ENCODE peak calls at places on chromosome 17, in five cellular contexts. X is NCI-H774, F is EL, B is A549, C is astrocyte. V is an unnamed sample.

GRCh38 chr17:79617740-79618382 is 7.0 kb upstream of the RBFOX3 start:
- DNase-seq in X (no peak), F (no peak), B (no peak), C (no peak), V (no peak)

GRCh38 chr17:10156579-10157488 is 41.6 kb downstream of the GAS7 start:
- DNase-seq in X (no peak), F (no peak), B (no peak), C (no peak), V (no peak)

GRCh38 chr17:64983708-64984107 is 64.4 kb upstream of the LRRC37A3 start:
- DNase-seq in X (no peak), F (no peak), B (no peak), C (no peak), V (no peak)

GRCh38 chr17:66946251-66946650 is 18.3 kb upstream of the CACNG4 start:
- DNase-seq in X (no peak), F (no peak), B (no peak), C (no peak), V (no peak)

GRCh38 chr17:9028632-9029570 is 7.6 kb downstream of the NTN1 start:
- DNase-seq in X (no peak), F (no peak), B (no peak), C (no peak), V (no peak)

GRCh38 chr17:32102697-32103096 is 39.6 kb upstream of the RHOT1 start:
- DNase-seq in X (no peak), F (peak), B (no peak), C (no peak), V (peak)

GRCh38 chr17:19016297-19016696 is 11.7 kb upstream of the FAM83G start:
- DNase-seq in X (no peak), F (no peak), B (no peak), C (no peak), V (no peak)

GRCh38 chr17:1462164-1463112 is 6.4 kb upstream of the CRK start:
- DNase-seq in X (no peak), F (no peak), B (no peak), C (peak), V (no peak)

GRCh38 chr17:72222571-72222970 is 101.8 kb downstream of the SOX9 start:
- DNase-seq in X (no peak), F (no peak), B (no peak), C (no peak), V (no peak)

GRCh38 chr17:16251556-16251955 is 34.5 kb downstream of the PIGL start:
- DNase-seq in X (no peak), F (no peak), B (no peak), C (no peak), V (no peak)